ENCODE peak calls at places on chromosomes 11 and 22, in four cellular contexts. W, G, Y and P are unnamed samples. For H3K4me1, the result is how much of the 10 kb centered on the place peaks cover.

GRCh38 chr22:20582520-20583361 is 75.3 kb downstream of the MED15 start:
- DNase-seq in W (no peak), G (no peak), Y (no peak), P (no peak)

GRCh38 chr11:82701847-82702520 is 31.7 kb downstream of the FAM181B start:
- DNase-seq in W (no peak), G (no peak), Y (no peak), P (no peak)

GRCh38 chr11:115497303-115497702 is 6.9 kb downstream of the CADM1 start:
- DNase-seq in W (no peak), G (no peak), Y (no peak), P (no peak)

GRCh38 chr11:65225284-65226102 is 36.3 kb upstream of the POLA2 start:
- DNase-seq in W (peak), G (peak), Y (peak), P (peak)

GRCh38 chr11:28976801-28977145 is 868.6 kb downstream of the METTL15 start:
- DNase-seq in W (no peak), G (no peak), Y (no peak), P (no peak)

GRCh38 chr22:49724030-49724892 is 103.4 kb downstream of the BRD1 start:
- DNase-seq in W (no peak), G (no peak), Y (no peak), P (no peak)

GRCh38 chr11:11313902-11314692 is 39.0 kb downstream of the CSNK2A3 start:
- DNase-seq in W (no peak), G (peak), Y (no peak), P (no peak)

GRCh38 chr11:67408437-67409200 is 4.7 kb downstream of the TBC1D10C start:
- DNase-seq in W (no peak), G (no peak), Y (no peak), P (no peak)

GRCh38 chr11:77560605-77561004 is 29.1 kb upstream of the AQP11 start:
- DNase-seq in W (no peak), G (no peak), Y (no peak), P (no peak)

GRCh38 chr22:23057331-23057730 is 13.0 kb upstream of the GNAZ start:
- DNase-seq in W (no peak), G (no peak), Y (no peak), P (no peak)

GRCh38 chr22:23054531-23055257 is 15.6 kb upstream of the GNAZ start:
- DNase-seq in W (no peak), G (no peak), Y (peak), P (no peak)

GRCh38 chr22:23053912-23054530 is 16.3 kb upstream of the GNAZ start:
- DNase-seq in W (no peak), G (no peak), Y (no peak), P (no peak)

GRCh38 chr22:23055448-23056179 is 14.7 kb upstream of the GNAZ start:
- DNase-seq in W (no peak), G (no peak), Y (no peak), P (no peak)

GRCh38 chr22:23053051-23053707 is 17.1 kb upstream of the GNAZ start:
- DNase-seq in W (no peak), G (no peak), Y (no peak), P (no peak)
- H3K4me1 ChIP-seq in W (under half), G (under half), Y (under half), P (under half)

GRCh38 chr11:3808846-3809623 is 675 bp downstream of the PGAP2 start:
- DNase-seq in W (no peak), G (peak), Y (peak), P (peak)

GRCh38 chr11:3810951-3811350 is 2.6 kb downstream of the PGAP2 start:
- DNase-seq in W (no peak), G (peak), Y (no peak), P (no peak)

GRCh38 chr11:3810446-3810845 is 2.1 kb downstream of the PGAP2 start:
- DNase-seq in W (no peak), G (no peak), Y (no peak), P (no peak)

GRCh38 chr11:3809624-3809928 is 1.2 kb downstream of the PGAP2 start:
- DNase-seq in W (no peak), G (no peak), Y (no peak), P (no peak)

DNA sequence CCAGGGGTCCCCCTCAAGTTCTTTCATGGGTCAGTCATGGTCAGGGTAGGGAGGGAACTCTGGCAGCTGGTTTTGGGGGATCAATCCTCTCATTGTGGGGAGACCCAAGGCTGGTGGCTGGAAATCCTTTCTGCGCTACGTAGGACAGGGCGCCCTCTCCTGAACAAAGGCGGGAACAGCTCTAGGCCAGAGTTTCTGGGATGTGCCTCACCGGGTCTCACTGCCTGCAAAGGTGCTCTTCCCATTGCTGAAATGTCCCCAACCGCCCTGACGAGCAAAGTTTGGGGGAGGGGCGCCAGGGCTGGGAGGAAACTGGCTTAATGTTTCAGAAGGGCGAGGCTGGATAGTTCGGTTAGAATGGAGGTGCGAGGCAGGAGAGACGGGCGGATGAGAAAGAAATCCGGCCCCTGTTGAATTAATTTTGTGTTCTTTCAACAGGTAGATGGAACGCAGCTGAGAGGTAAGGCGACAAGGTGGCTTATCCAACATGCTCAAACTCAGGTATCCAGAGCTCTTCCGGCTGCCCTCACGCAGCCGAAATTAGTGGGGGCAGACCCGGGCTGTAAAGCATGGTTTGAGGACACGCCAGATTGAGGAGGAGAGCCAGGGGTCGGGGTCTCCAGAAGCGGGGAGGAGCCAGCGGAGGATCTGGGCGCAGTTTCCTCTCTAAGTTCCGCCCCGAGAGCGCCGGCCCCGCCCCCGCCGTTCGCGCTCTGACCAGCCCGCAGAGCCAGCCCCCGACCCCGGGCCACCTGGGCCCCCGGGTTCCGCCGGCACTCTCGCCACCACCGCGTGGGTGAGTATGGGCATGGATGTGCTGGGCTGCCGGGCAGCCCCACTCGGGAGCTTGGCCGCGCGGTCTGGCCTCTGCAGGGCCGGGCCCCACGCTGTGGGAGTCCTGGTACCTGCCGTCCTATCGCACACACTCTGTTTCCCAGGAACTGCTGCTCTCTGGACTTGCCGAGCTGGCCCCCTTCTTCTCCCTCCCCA is at the start of gene PGAP2:
- DNase-seq in W (peak), G (peak), Y (peak), P (peak)
- TF ChIP-seq POLR2A in W (no peak), G (no peak), Y (no peak), P (peak)

GRCh38 chr11:47183031-47183856 is 3.0 kb downstream of the PACSIN3 start:
- DNase-seq in W (no peak), G (peak), Y (no peak), P (no peak)
- H3K4me3 ChIP-seq in W (no peak), G (peak), Y (no peak), P (no peak)

GRCh38 chr11:114256176-114256897 is 39.9 kb upstream of the NNMT start:
- DNase-seq in W (no peak), G (no peak), Y (no peak), P (no peak)
- H3K4me1 ChIP-seq in W (under half), G (half or more), Y (half or more), P (under half)